ENCODE peak calls at places on chromosome 7, in seven cellular contexts. One of them, this sample, is unnamed.

GRCh38 chr7:157830331-157830730 is 493.5 kb downstream of the DNAJB6 start:
- DNase-seq in H1: no peak
- DNase-seq in HCT116: no peak
- DNase-seq in SK-N-SH: no peak
- DNase-seq in H9: no peak
- DNase-seq in IMR-90: no peak
- DNase-seq in PC-3: no peak
- DNase-seq in this sample: no peak

GRCh38 chr7:106010331-106010730 is 47.3 kb downstream of the CDHR3 start:
- DNase-seq in H1: no peak
- DNase-seq in HCT116: no peak
- DNase-seq in SK-N-SH: no peak
- DNase-seq in H9: no peak
- DNase-seq in IMR-90: no peak
- DNase-seq in PC-3: no peak
- DNase-seq in this sample: no peak

GRCh38 chr7:55774327-55775050 is 88.1 kb downstream of the SEPTIN14 start:
- DNase-seq in H1: no peak
- DNase-seq in HCT116: no peak
- DNase-seq in SK-N-SH: peak
- DNase-seq in H9: peak
- DNase-seq in IMR-90: no peak
- DNase-seq in PC-3: peak
- DNase-seq in this sample: peak

GRCh38 chr7:75573477-75574019 is 81.4 kb downstream of the SPDYE5 start:
- DNase-seq in H1: no peak
- DNase-seq in HCT116: no peak
- DNase-seq in SK-N-SH: no peak
- DNase-seq in H9: no peak
- DNase-seq in IMR-90: no peak
- DNase-seq in PC-3: no peak
- DNase-seq in this sample: no peak

GRCh38 chr7:137970263-137970975 is 31.5 kb downstream of the CREB3L2 start:
- DNase-seq in H1: no peak
- DNase-seq in HCT116: no peak
- DNase-seq in SK-N-SH: no peak
- DNase-seq in H9: no peak
- DNase-seq in IMR-90: peak
- DNase-seq in PC-3: peak
- DNase-seq in this sample: peak

GRCh38 chr7:54785261-54785660 is 26.2 kb upstream of the SEC61G start:
- DNase-seq in H1: no peak
- DNase-seq in HCT116: no peak
- DNase-seq in SK-N-SH: no peak
- DNase-seq in H9: no peak
- DNase-seq in IMR-90: peak
- DNase-seq in PC-3: peak
- DNase-seq in this sample: peak

GRCh38 chr7:106180721-106181120 is 68.6 kb upstream of the SYPL1 start:
- DNase-seq in H1: no peak
- DNase-seq in HCT116: no peak
- DNase-seq in SK-N-SH: no peak
- DNase-seq in H9: peak
- DNase-seq in IMR-90: no peak
- DNase-seq in PC-3: no peak
- DNase-seq in this sample: no peak

GRCh38 chr7:149616898-149617297 is 119.3 kb upstream of the ZNF746 start:
- DNase-seq in H1: no peak
- DNase-seq in HCT116: no peak
- DNase-seq in SK-N-SH: no peak
- DNase-seq in H9: no peak
- DNase-seq in IMR-90: no peak
- DNase-seq in PC-3: no peak
- DNase-seq in this sample: no peak

GRCh38 chr7:34758111-34758601 is 100.1 kb downstream of the NPSR1 start:
- DNase-seq in H1: no peak
- DNase-seq in HCT116: no peak
- DNase-seq in SK-N-SH: no peak
- DNase-seq in H9: no peak
- DNase-seq in IMR-90: no peak
- DNase-seq in PC-3: no peak
- DNase-seq in this sample: no peak

GRCh38 chr7:133391220-133391619 is 138.3 kb downstream of the EXOC4 start:
- DNase-seq in H1: no peak
- DNase-seq in HCT116: no peak
- DNase-seq in SK-N-SH: no peak
- DNase-seq in H9: no peak
- DNase-seq in IMR-90: no peak
- DNase-seq in PC-3: no peak
- DNase-seq in this sample: no peak

GRCh38 chr7:157400171-157400860 is 63.5 kb downstream of the DNAJB6 start:
- DNase-seq in H1: no peak
- DNase-seq in HCT116: no peak
- DNase-seq in SK-N-SH: peak
- DNase-seq in H9: no peak
- DNase-seq in IMR-90: no peak
- DNase-seq in PC-3: no peak
- DNase-seq in this sample: no peak

GRCh38 chr7:111096997-111097396 is 6.1 kb downstream of the LRRN3 start:
- DNase-seq in H1: peak
- DNase-seq in HCT116: no peak
- DNase-seq in SK-N-SH: no peak
- DNase-seq in H9: peak
- DNase-seq in IMR-90: no peak
- DNase-seq in PC-3: no peak
- DNase-seq in this sample: no peak

GRCh38 chr7:47884675-47885074 is 63.6 kb downstream of the PKD1L1 start:
- DNase-seq in H1: no peak
- DNase-seq in HCT116: no peak
- DNase-seq in SK-N-SH: no peak
- DNase-seq in H9: no peak
- DNase-seq in IMR-90: no peak
- DNase-seq in PC-3: no peak
- DNase-seq in this sample: peak

GRCh38 chr7:5448378-5449042 is 24.9 kb upstream of the TNRC18 start:
- DNase-seq in H1: no peak
- DNase-seq in HCT116: no peak
- DNase-seq in SK-N-SH: peak
- DNase-seq in H9: peak
- DNase-seq in IMR-90: no peak
- DNase-seq in PC-3: no peak
- DNase-seq in this sample: no peak

GRCh38 chr7:6385110-6385792 is 62.5 kb downstream of the DAGLB start:
- DNase-seq in H1: no peak
- DNase-seq in HCT116: peak
- DNase-seq in SK-N-SH: no peak
- DNase-seq in H9: no peak
- DNase-seq in IMR-90: peak
- DNase-seq in PC-3: peak
- DNase-seq in this sample: peak

GRCh38 chr7:110607050-110607862 is 483.7 kb upstream of the LRRN3 start:
- DNase-seq in H1: no peak
- DNase-seq in HCT116: no peak
- DNase-seq in SK-N-SH: no peak
- DNase-seq in H9: no peak
- DNase-seq in IMR-90: no peak
- DNase-seq in PC-3: no peak
- DNase-seq in this sample: no peak

GRCh38 chr7:151598045-151598444 is 78.3 kb upstream of the RHEB start:
- DNase-seq in H1: no peak
- DNase-seq in HCT116: peak
- DNase-seq in SK-N-SH: no peak
- DNase-seq in H9: no peak
- DNase-seq in IMR-90: peak
- DNase-seq in PC-3: peak
- DNase-seq in this sample: peak

GRCh38 chr7:123030631-123031030 is 35.1 kb upstream of the TAS2R16 start:
- DNase-seq in H1: no peak
- DNase-seq in HCT116: no peak
- DNase-seq in SK-N-SH: no peak
- DNase-seq in H9: no peak
- DNase-seq in IMR-90: no peak
- DNase-seq in PC-3: no peak
- DNase-seq in this sample: no peak

GRCh38 chr7:103862302-103863035 is 127.0 kb downstream of the RELN start:
- DNase-seq in H1: no peak
- DNase-seq in HCT116: no peak
- DNase-seq in SK-N-SH: no peak
- DNase-seq in H9: no peak
- DNase-seq in IMR-90: no peak
- DNase-seq in PC-3: no peak
- DNase-seq in this sample: no peak

GRCh38 chr7:16026253-16027020 is 340.0 kb upstream of the MEOX2 start:
- DNase-seq in H1: no peak
- DNase-seq in HCT116: no peak
- DNase-seq in SK-N-SH: no peak
- DNase-seq in H9: no peak
- DNase-seq in IMR-90: peak
- DNase-seq in PC-3: no peak
- DNase-seq in this sample: no peak

GRCh38 chr7:126403040-126403439 is 849.7 kb downstream of the GRM8 start:
- DNase-seq in H1: no peak
- DNase-seq in HCT116: no peak
- DNase-seq in SK-N-SH: no peak
- DNase-seq in H9: no peak
- DNase-seq in IMR-90: no peak
- DNase-seq in PC-3: no peak
- DNase-seq in this sample: no peak

GRCh38 chr7:34260282-34260681 is 354.9 kb downstream of the BMPER start:
- DNase-seq in H1: no peak
- DNase-seq in HCT116: peak
- DNase-seq in SK-N-SH: no peak
- DNase-seq in H9: no peak
- DNase-seq in IMR-90: peak
- DNase-seq in PC-3: peak
- DNase-seq in this sample: peak

GRCh38 chr7:52696183-52696582 is 339.2 kb upstream of the POM121L12 start:
- DNase-seq in H1: no peak
- DNase-seq in HCT116: no peak
- DNase-seq in SK-N-SH: peak
- DNase-seq in H9: no peak
- DNase-seq in IMR-90: no peak
- DNase-seq in PC-3: no peak
- DNase-seq in this sample: no peak

GRCh38 chr7:79340212-79340611 is 113.3 kb downstream of the MAGI2 start:
- DNase-seq in H1: no peak
- DNase-seq in HCT116: no peak
- DNase-seq in SK-N-SH: no peak
- DNase-seq in H9: no peak
- DNase-seq in IMR-90: peak
- DNase-seq in PC-3: peak
- DNase-seq in this sample: no peak

GRCh38 chr7:101555269-101555920 is 73.7 kb downstream of the MYL10 start:
- DNase-seq in H1: no peak
- DNase-seq in HCT116: no peak
- DNase-seq in SK-N-SH: no peak
- DNase-seq in H9: peak
- DNase-seq in IMR-90: no peak
- DNase-seq in PC-3: no peak
- DNase-seq in this sample: no peak

GRCh38 chr7:143382126-143382790 is 1.1 kb downstream of the ZYX start:
- DNase-seq in H1: no peak
- DNase-seq in HCT116: no peak
- DNase-seq in SK-N-SH: no peak
- DNase-seq in H9: no peak
- DNase-seq in IMR-90: no peak
- DNase-seq in PC-3: no peak
- DNase-seq in this sample: no peak

GRCh38 chr7:116511552-116512523 is 12.3 kb downstream of the CAV2 start:
- DNase-seq in H1: no peak
- DNase-seq in HCT116: peak
- DNase-seq in SK-N-SH: no peak
- DNase-seq in H9: no peak
- DNase-seq in IMR-90: peak
- DNase-seq in PC-3: peak
- DNase-seq in this sample: peak
- H3K9ac ChIP-seq in H1: no peak
- H3K9ac ChIP-seq in HCT116: peak
- H3K9ac ChIP-seq in SK-N-SH: peak
- H3K9ac ChIP-seq in H9: no peak
- H3K9ac ChIP-seq in IMR-90: peak
- H3K9ac ChIP-seq in PC-3: peak
- H3K9ac ChIP-seq in this sample: peak

GRCh38 chr7:30911561-30911969 is at the start of gene AQP1:
- DNase-seq in H1: no peak
- DNase-seq in HCT116: no peak
- DNase-seq in SK-N-SH: peak
- DNase-seq in H9: no peak
- DNase-seq in IMR-90: no peak
- DNase-seq in PC-3: no peak
- DNase-seq in this sample: no peak

GRCh38 chr7:30912986-30913671 is 1.5 kb downstream of the AQP1 start:
- DNase-seq in H1: no peak
- DNase-seq in HCT116: no peak
- DNase-seq in SK-N-SH: peak
- DNase-seq in H9: no peak
- DNase-seq in IMR-90: no peak
- DNase-seq in PC-3: no peak
- DNase-seq in this sample: no peak

GRCh38 chr7:30911133-30911532 is 520 bp upstream of the AQP1 start:
- DNase-seq in H1: no peak
- DNase-seq in HCT116: no peak
- DNase-seq in SK-N-SH: no peak
- DNase-seq in H9: no peak
- DNase-seq in IMR-90: no peak
- DNase-seq in PC-3: no peak
- DNase-seq in this sample: no peak

GRCh38 chr7:30912454-30912985 is 867 bp downstream of the AQP1 start:
- DNase-seq in H1: no peak
- DNase-seq in HCT116: no peak
- DNase-seq in SK-N-SH: no peak
- DNase-seq in H9: no peak
- DNase-seq in IMR-90: no peak
- DNase-seq in PC-3: no peak
- DNase-seq in this sample: no peak

GRCh38 chr7:30912021-30912420 is 368 bp downstream of the AQP1 start:
- DNase-seq in H1: no peak
- DNase-seq in HCT116: no peak
- DNase-seq in SK-N-SH: no peak
- DNase-seq in H9: no peak
- DNase-seq in IMR-90: no peak
- DNase-seq in PC-3: no peak
- DNase-seq in this sample: no peak
- TF ChIP-seq CTCF in H1: no peak
- TF ChIP-seq CTCF in HCT116: no peak
- TF ChIP-seq CTCF in SK-N-SH: no peak
- TF ChIP-seq CTCF in H9: no peak
- TF ChIP-seq CTCF in IMR-90: no peak
- TF ChIP-seq CTCF in PC-3: no peak
- TF ChIP-seq CTCF in this sample: no peak

GRCh38 chr7:50502947-50503346 is 52.8 kb upstream of the FIGNL1 start:
- DNase-seq in H1: no peak
- DNase-seq in HCT116: no peak
- DNase-seq in SK-N-SH: no peak
- DNase-seq in H9: no peak
- DNase-seq in IMR-90: no peak
- DNase-seq in PC-3: no peak
- DNase-seq in this sample: no peak
- H3K27ac ChIP-seq in H1: no peak
- H3K27ac ChIP-seq in HCT116: no peak
- H3K27ac ChIP-seq in SK-N-SH: no peak
- H3K27ac ChIP-seq in H9: no peak
- H3K27ac ChIP-seq in IMR-90: no peak
- H3K27ac ChIP-seq in PC-3: no peak
- H3K27ac ChIP-seq in this sample: peak

GRCh38 chr7:22549051-22549450 is 49.1 kb upstream of the STEAP1B start:
- DNase-seq in H1: no peak
- DNase-seq in HCT116: no peak
- DNase-seq in SK-N-SH: no peak
- DNase-seq in H9: peak
- DNase-seq in IMR-90: no peak
- DNase-seq in PC-3: no peak
- DNase-seq in this sample: no peak
- H3K9ac ChIP-seq in H1: no peak
- H3K9ac ChIP-seq in HCT116: no peak
- H3K9ac ChIP-seq in SK-N-SH: no peak
- H3K9ac ChIP-seq in H9: peak
- H3K9ac ChIP-seq in IMR-90: no peak
- H3K9ac ChIP-seq in PC-3: no peak
- H3K9ac ChIP-seq in this sample: no peak